ENCODE peak calls at places on chromosomes 5 and 9, in seven cellular contexts. Z is GM12878, T is HCT116, F is K562, A is SK-N-SH, O is HepG2, L is H1. M is an unnamed sample.

GRCh38 chr5:154945695-154946301 is 4.9 kb downstream of the MRPL22 start:
- DNase-seq in Z (no peak), T (no peak), F (no peak), A (peak; percentile 31), O (no peak), L (no peak), M (no peak)

GRCh38 chr9:89892920-89893319 is 288.1 kb downstream of the GADD45G start:
- DNase-seq in Z (no peak), T (no peak), F (no peak), A (no peak), O (no peak), L (no peak), M (no peak)

GRCh38 chr9:87193925-87194380 is 246.6 kb upstream of the GAS1 start:
- DNase-seq in Z (no peak), T (no peak), F (no peak), A (no peak), O (no peak), L (no peak), M (no peak)

GRCh38 chr5:97550164-97550563 is 367.1 kb upstream of the RIOK2 start:
- DNase-seq in Z (no peak), T (no peak), F (no peak), A (no peak), O (no peak), L (no peak), M (no peak)

GRCh38 chr9:3244963-3245653 is 280.7 kb downstream of the RFX3 start:
- DNase-seq in Z (peak; percentile 34), T (no peak), F (no peak), A (no peak), O (no peak), L (no peak), M (no peak)

GRCh38 chr5:39156082-39156481 is 63.3 kb downstream of the FYB1 start:
- DNase-seq in Z (no peak), T (no peak), F (no peak), A (no peak), O (no peak), L (no peak), M (no peak)

GRCh38 chr5:10311595-10312425 is 4.1 kb upstream of the CMBL start:
- DNase-seq in Z (no peak), T (no peak), F (no peak), A (no peak), O (no peak), L (no peak), M (no peak)

GRCh38 chr5:36876389-36876964 is at the start of gene NIPBL:
- DNase-seq in Z (peak; percentile 66), T (peak; percentile 86), F (peak; percentile 89), A (peak; percentile 93), O (peak; percentile 92), L (no peak), M (no peak)

GRCh38 chr9:76401580-76402354 is 7.5 kb upstream of the RFK start:
- DNase-seq in Z (no peak), T (no peak), F (no peak), A (no peak), O (peak; percentile 91), L (no peak), M (no peak)

GRCh38 chr9:81759680-81760215 is 70.4 kb upstream of the TLE1 start:
- DNase-seq in Z (no peak), T (peak; percentile 21), F (no peak), A (peak; percentile 21), O (peak; percentile 53), L (no peak), M (peak; percentile 51)

GRCh38 chr5:140713562-140714094 is 13.4 kb downstream of the ZMAT2 start:
- DNase-seq in Z (no peak), T (no peak), F (no peak), A (no peak), O (no peak), L (no peak), M (no peak)

GRCh38 chr5:14588145-14588544 is 6.6 kb downstream of the OTULINL start:
- DNase-seq in Z (no peak), T (no peak), F (no peak), A (no peak), O (no peak), L (no peak), M (no peak)

GRCh38 chr9:124202447-124202971 is 55.2 kb upstream of the NEK6 start:
- DNase-seq in Z (peak; percentile 98), T (no peak), F (peak; percentile 86), A (no peak), O (no peak), L (no peak), M (no peak)
- TF ChIP-seq SIN3A in Z (no peak), T (no peak), F (no peak), A (no peak), O (no peak), L (no peak), M (no peak)

GRCh38 chr9:13387668-13388124 is 108.2 kb upstream of the MPDZ start:
- DNase-seq in Z (no peak), T (no peak), F (no peak), A (no peak), O (no peak), L (no peak), M (no peak)

GRCh38 chr9:13388157-13388556 is 108.7 kb upstream of the MPDZ start:
- DNase-seq in Z (no peak), T (no peak), F (no peak), A (no peak), O (no peak), L (no peak), M (no peak)

GRCh38 chr9:13386324-13386723 is 106.8 kb upstream of the MPDZ start:
- DNase-seq in Z (no peak), T (no peak), F (no peak), A (no peak), O (no peak), L (no peak), M (no peak)

GRCh38 chr9:13383216-13383615 is 103.7 kb upstream of the MPDZ start:
- DNase-seq in Z (no peak), T (no peak), F (no peak), A (no peak), O (no peak), L (no peak), M (no peak)

DNA sequence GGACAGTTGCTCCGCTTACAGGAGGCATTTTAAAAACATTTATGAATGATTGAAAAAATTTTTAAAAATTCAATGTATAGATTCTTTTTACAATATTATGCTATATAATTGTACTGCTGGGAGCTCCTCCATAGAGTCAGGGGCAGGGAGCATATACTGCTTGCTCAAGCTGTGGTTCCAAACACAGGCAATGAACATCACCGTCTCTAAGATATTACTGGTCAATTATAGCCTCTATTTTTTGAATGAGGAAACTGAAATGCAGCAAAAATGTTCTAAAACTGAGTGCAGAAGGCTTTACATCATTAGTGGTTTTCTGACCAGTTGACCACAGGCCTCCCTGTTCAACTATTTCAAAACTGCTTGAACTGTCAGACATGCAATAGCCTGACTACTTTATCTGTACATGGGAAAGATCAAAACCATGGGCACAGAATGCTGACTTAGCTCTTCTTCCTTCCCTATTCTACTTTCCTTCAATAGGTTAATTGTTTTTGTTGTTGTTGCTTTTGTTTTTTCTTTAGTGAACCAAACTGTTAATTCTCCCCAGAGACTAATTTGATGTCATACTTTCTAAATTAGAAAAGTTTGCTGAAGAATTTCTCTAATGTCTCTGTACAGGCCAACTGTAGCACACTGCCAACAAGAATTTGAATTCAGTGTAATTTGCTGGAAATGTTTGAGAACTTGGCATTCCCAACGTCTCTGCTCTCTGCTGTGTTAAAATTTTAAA is 107.6 kb upstream of the MPDZ start:
- DNase-seq in Z (no peak), T (no peak), F (no peak), A (no peak), O (no peak), L (no peak), M (no peak)
- H3K4me1 ChIP-seq in Z (no peaks in the 10 kb centered on the region), T (no peaks in the 10 kb centered on the region), F (no peaks in the 10 kb centered on the region), A (peaks cover 8% of the 10 kb centered on the region), O (no peaks in the 10 kb centered on the region), L (no peaks in the 10 kb centered on the region), M (no peaks in the 10 kb centered on the region)

DNA sequence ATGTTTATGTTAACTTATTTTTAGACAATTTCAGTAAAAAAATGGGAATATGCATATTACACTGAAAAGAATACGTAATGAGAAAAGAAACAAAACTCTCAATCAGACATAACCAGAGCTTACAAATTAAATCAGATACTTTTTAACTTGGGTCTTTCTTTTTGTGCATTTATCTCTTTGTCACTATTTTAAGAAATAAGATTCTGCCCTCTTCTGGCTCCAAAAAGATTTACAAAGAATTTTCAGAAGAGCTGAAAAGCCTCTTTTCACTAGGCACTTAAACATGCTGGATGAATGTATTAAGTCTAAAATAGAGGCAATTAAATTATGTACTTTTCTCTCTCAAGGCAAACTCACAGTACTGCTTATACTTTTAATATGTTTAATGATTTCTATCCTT is 55.5 kb downstream of the CEP120 start:
- DNase-seq in Z (no peak), T (no peak), F (no peak), A (no peak), O (no peak), L (no peak), M (no peak)
- TF ChIP-seq CTCF in Z (no peak), T (peak; percentile 25), F (no peak), A (peak; percentile 61), O (peak; percentile 25), L (no peak), M (peak; percentile 36)

GRCh38 chr5:139704748-139705147 is 56.6 kb downstream of the CXXC5 start:
- DNase-seq in Z (no peak), T (no peak), F (no peak), A (no peak), O (no peak), L (no peak), M (no peak)

GRCh38 chr5:139702548-139702947 is 54.4 kb downstream of the CXXC5 start:
- DNase-seq in Z (no peak), T (no peak), F (no peak), A (no peak), O (no peak), L (no peak), M (no peak)

GRCh38 chr5:139698461-139699146 is 50.5 kb downstream of the CXXC5 start:
- DNase-seq in Z (no peak), T (no peak), F (peak; percentile 28), A (peak; percentile 68), O (no peak), L (no peak), M (no peak)

GRCh38 chr5:139699352-139699751 is 51.2 kb downstream of the CXXC5 start:
- DNase-seq in Z (no peak), T (no peak), F (no peak), A (no peak), O (no peak), L (no peak), M (no peak)

DNA sequence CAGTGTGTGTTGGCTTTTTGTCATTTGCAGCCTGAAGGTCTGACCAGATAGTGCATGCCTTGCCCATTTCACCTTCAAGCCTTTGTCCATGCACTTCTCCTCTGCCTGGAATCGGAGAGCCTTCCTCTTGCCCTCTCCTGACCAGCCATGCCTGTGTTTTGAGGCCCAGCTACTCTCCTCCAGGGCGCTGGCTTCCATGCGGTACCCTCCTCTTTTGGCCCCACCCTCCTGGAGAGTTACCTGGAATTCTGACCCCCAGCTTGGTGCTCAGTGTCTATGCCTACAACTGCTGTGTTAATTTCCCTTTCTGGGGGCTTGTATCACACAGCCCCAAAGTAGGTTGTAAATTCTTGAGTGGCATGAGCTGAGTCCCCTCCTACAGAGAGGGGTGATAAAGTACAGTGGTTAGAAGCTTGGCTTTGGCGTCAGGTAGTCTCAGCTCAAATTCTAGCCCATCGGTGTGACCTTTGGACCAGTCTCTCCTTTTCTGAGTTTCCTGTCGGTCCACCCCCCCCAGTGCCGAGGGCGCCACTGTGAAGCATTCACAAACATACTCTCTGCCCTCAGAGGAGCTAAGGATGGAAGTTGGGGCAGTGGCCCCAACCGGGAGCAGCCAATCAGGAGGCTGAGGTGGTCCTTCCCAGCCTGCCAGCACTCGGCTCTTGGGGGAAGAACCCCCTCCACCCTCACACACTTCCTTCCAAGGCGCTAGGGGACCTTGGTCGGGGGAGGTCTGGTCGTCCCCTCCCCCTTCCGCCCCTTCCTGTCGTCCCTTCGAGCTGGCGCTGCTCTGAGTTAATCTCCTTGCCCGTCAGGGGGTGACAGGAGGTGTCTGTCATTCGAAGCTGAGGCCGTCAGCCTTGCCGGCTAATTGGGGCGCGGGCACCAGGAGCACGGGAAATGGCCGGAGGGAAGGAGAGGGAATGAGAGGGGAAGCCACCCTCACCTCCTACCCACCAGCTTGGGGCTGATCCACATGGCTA is 52.9 kb downstream of the CXXC5 start:
- DNase-seq in Z (no peak), T (no peak), F (peak; percentile 34), A (peak; percentile 45), O (peak; percentile 91), L (no peak), M (no peak)
- TF ChIP-seq SIN3A in Z (no peak), T (no peak), F (no peak), A (no peak), O (no peak), L (no peak), M (no peak)

M was measured in Panc1.